ENCODE peak calls at places on chromosomes 2 and 18, in seven cellular contexts. One of them, this sample, is unnamed.

GRCh38 chr2:240812301-240812680 is 7.7 kb downstream of the KIF1A start:
- DNase-seq in mammary epithelial cell: no peak
- DNase-seq in spleen: peak; percentile 47
- DNase-seq in IMR-90: no peak
- DNase-seq in cardiac muscle cell: no peak
- DNase-seq in fibroblast of lung: no peak
- DNase-seq in dorsolateral prefrontal cortex: no peak
- DNase-seq in this sample: no peak

GRCh38 chr2:162106146-162106551 is 32.1 kb upstream of the DPP4 start:
- DNase-seq in spleen: no peak
- DNase-seq in cardiac muscle cell: peak; percentile 83
- DNase-seq in IMR-90: peak; percentile 25
- DNase-seq in dorsolateral prefrontal cortex: no peak
- DNase-seq in fibroblast of lung: peak; percentile 42
- DNase-seq in mammary epithelial cell: peak; percentile 48
- DNase-seq in this sample: no peak

GRCh38 chr18:41873730-41874129 is 81.3 kb upstream of the PIK3C3 start:
- DNase-seq in spleen: no peak
- DNase-seq in mammary epithelial cell: peak; percentile 19
- DNase-seq in fibroblast of lung: no peak
- DNase-seq in cardiac muscle cell: no peak
- DNase-seq in dorsolateral prefrontal cortex: no peak
- DNase-seq in IMR-90: no peak
- DNase-seq in this sample: no peak

GRCh38 chr2:211901226-211901625 is 637.4 kb downstream of the ERBB4 start:
- DNase-seq in spleen: no peak
- DNase-seq in cardiac muscle cell: no peak
- DNase-seq in IMR-90: no peak
- DNase-seq in mammary epithelial cell: no peak
- DNase-seq in dorsolateral prefrontal cortex: no peak
- DNase-seq in fibroblast of lung: no peak
- DNase-seq in this sample: no peak

GRCh38 chr2:19219060-19219459 is 139.4 kb downstream of the OSR1 start:
- DNase-seq in cardiac muscle cell: no peak
- DNase-seq in spleen: no peak
- DNase-seq in mammary epithelial cell: no peak
- DNase-seq in dorsolateral prefrontal cortex: no peak
- DNase-seq in fibroblast of lung: no peak
- DNase-seq in IMR-90: no peak
- DNase-seq in this sample: no peak

GRCh38 chr2:55511508-55512124 is 7.9 kb upstream of the CFAP36 start:
- DNase-seq in spleen: no peak
- DNase-seq in mammary epithelial cell: peak; percentile 46
- DNase-seq in IMR-90: peak; percentile 50
- DNase-seq in cardiac muscle cell: peak; percentile 66
- DNase-seq in fibroblast of lung: peak; percentile 58
- DNase-seq in dorsolateral prefrontal cortex: no peak
- DNase-seq in this sample: no peak

GRCh38 chr2:127943186-127943585 is 57.4 kb upstream of the AMMECR1L start:
- DNase-seq in dorsolateral prefrontal cortex: no peak
- DNase-seq in mammary epithelial cell: no peak
- DNase-seq in spleen: no peak
- DNase-seq in IMR-90: peak; percentile 33
- DNase-seq in fibroblast of lung: no peak
- DNase-seq in cardiac muscle cell: no peak
- DNase-seq in this sample: no peak

GRCh38 chr18:62998443-62998842 is 283.1 kb downstream of the PHLPP1 start:
- DNase-seq in cardiac muscle cell: no peak
- DNase-seq in IMR-90: no peak
- DNase-seq in spleen: peak; percentile 47
- DNase-seq in dorsolateral prefrontal cortex: no peak
- DNase-seq in mammary epithelial cell: no peak
- DNase-seq in fibroblast of lung: no peak
- DNase-seq in this sample: peak; percentile 16

GRCh38 chr2:7016120-7016519 is 98.9 kb downstream of the RNF144A start:
- DNase-seq in dorsolateral prefrontal cortex: no peak
- DNase-seq in mammary epithelial cell: no peak
- DNase-seq in cardiac muscle cell: no peak
- DNase-seq in IMR-90: no peak
- DNase-seq in spleen: no peak
- DNase-seq in fibroblast of lung: no peak
- DNase-seq in this sample: no peak

GRCh38 chr18:80175451-80176235 is 66.6 kb downstream of the ADNP2 start:
- DNase-seq in IMR-90: no peak
- DNase-seq in fibroblast of lung: no peak
- DNase-seq in dorsolateral prefrontal cortex: no peak
- DNase-seq in spleen: no peak
- DNase-seq in cardiac muscle cell: no peak
- DNase-seq in mammary epithelial cell: no peak
- DNase-seq in this sample: no peak

GRCh38 chr18:80171190-80171872 is 62.3 kb downstream of the ADNP2 start:
- DNase-seq in spleen: no peak
- DNase-seq in mammary epithelial cell: peak; percentile 38
- DNase-seq in fibroblast of lung: peak; percentile 53
- DNase-seq in IMR-90: peak; percentile 69
- DNase-seq in dorsolateral prefrontal cortex: peak; percentile 56
- DNase-seq in cardiac muscle cell: peak; percentile 60
- DNase-seq in this sample: peak; percentile 27

GRCh38 chr18:80172056-80172455 is 63.0 kb downstream of the ADNP2 start:
- DNase-seq in fibroblast of lung: no peak
- DNase-seq in mammary epithelial cell: peak; percentile 17
- DNase-seq in cardiac muscle cell: no peak
- DNase-seq in spleen: no peak
- DNase-seq in IMR-90: no peak
- DNase-seq in dorsolateral prefrontal cortex: no peak
- DNase-seq in this sample: no peak

GRCh38 chr18:80170395-80171094 is 61.5 kb downstream of the ADNP2 start:
- DNase-seq in mammary epithelial cell: no peak
- DNase-seq in spleen: no peak
- DNase-seq in fibroblast of lung: no peak
- DNase-seq in cardiac muscle cell: peak; percentile 18
- DNase-seq in IMR-90: no peak
- DNase-seq in dorsolateral prefrontal cortex: peak; percentile 0
- DNase-seq in this sample: no peak

GRCh38 chr18:80173060-80173459 is 64.0 kb downstream of the ADNP2 start:
- DNase-seq in IMR-90: no peak
- DNase-seq in dorsolateral prefrontal cortex: peak; percentile 10
- DNase-seq in spleen: no peak
- DNase-seq in fibroblast of lung: no peak
- DNase-seq in cardiac muscle cell: no peak
- DNase-seq in mammary epithelial cell: no peak
- DNase-seq in this sample: no peak
- TF ChIP-seq CTCF in IMR-90: no peak
- TF ChIP-seq CTCF in dorsolateral prefrontal cortex: no peak
- TF ChIP-seq CTCF in spleen: no peak
- TF ChIP-seq CTCF in fibroblast of lung: no peak
- TF ChIP-seq CTCF in cardiac muscle cell: no peak
- TF ChIP-seq CTCF in mammary epithelial cell: no peak
- TF ChIP-seq CTCF in this sample: no peak

GRCh38 chr2:226754821-226755536 is 44.6 kb downstream of the IRS1 start:
- DNase-seq in IMR-90: peak; percentile 91
- DNase-seq in spleen: no peak
- DNase-seq in cardiac muscle cell: no peak
- DNase-seq in fibroblast of lung: peak; percentile 95
- DNase-seq in mammary epithelial cell: no peak
- DNase-seq in dorsolateral prefrontal cortex: no peak
- DNase-seq in this sample: no peak
- H3K4me3 ChIP-seq in IMR-90: peak overlapping the region; percentile 4
- H3K4me3 ChIP-seq in spleen: no peak overlapping the region
- H3K4me3 ChIP-seq in cardiac muscle cell: no peak overlapping the region
- H3K4me3 ChIP-seq in fibroblast of lung: no peak overlapping the region
- H3K4me3 ChIP-seq in mammary epithelial cell: no peak overlapping the region
- H3K4me3 ChIP-seq in dorsolateral prefrontal cortex: no peak overlapping the region
- H3K4me3 ChIP-seq in this sample: no peak overlapping the region

GRCh38 chr2:27624943-27625342 is 3.9 kb downstream of the CCDC121 start:
- DNase-seq in cardiac muscle cell: no peak
- DNase-seq in spleen: no peak
- DNase-seq in fibroblast of lung: no peak
- DNase-seq in mammary epithelial cell: no peak
- DNase-seq in IMR-90: no peak
- DNase-seq in dorsolateral prefrontal cortex: no peak
- DNase-seq in this sample: no peak

GRCh38 chr2:27622921-27623384 is 5.9 kb downstream of the CCDC121 start:
- DNase-seq in IMR-90: peak; percentile 84
- DNase-seq in dorsolateral prefrontal cortex: no peak
- DNase-seq in cardiac muscle cell: peak; percentile 53
- DNase-seq in mammary epithelial cell: peak; percentile 33
- DNase-seq in spleen: no peak
- DNase-seq in fibroblast of lung: peak; percentile 72
- DNase-seq in this sample: no peak

GRCh38 chr2:27621524-27621923 is 7.3 kb downstream of the CCDC121 start:
- DNase-seq in spleen: no peak
- DNase-seq in IMR-90: no peak
- DNase-seq in mammary epithelial cell: no peak
- DNase-seq in dorsolateral prefrontal cortex: no peak
- DNase-seq in cardiac muscle cell: no peak
- DNase-seq in fibroblast of lung: no peak
- DNase-seq in this sample: no peak
- TF ChIP-seq CTCF in spleen: no peak
- TF ChIP-seq CTCF in IMR-90: no peak
- TF ChIP-seq CTCF in mammary epithelial cell: no peak
- TF ChIP-seq CTCF in dorsolateral prefrontal cortex: no peak
- TF ChIP-seq CTCF in cardiac muscle cell: no peak
- TF ChIP-seq CTCF in fibroblast of lung: no peak
- TF ChIP-seq CTCF in this sample: no peak

DNA sequence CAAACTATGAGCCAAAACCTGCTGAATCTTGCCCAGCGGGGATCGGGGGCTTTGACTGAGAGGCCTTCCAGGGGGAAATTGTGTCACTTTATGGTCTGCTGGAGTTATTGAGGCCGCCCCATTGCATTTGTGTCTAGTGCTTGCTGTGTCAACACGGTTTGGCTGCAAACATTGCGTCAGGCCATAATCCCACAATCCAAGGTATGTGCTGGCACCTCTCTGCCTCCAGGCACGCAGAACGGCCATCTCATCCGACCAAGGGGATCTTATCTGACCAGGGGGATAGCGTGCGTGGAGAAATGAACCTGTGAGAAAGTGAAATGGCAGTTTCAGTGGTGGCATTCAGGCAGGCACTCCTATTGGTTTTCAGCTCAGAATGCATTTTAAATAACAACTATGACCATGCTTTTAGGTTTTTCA is 18.1 kb upstream of the LYPD6B start:
- DNase-seq in mammary epithelial cell: no peak
- DNase-seq in dorsolateral prefrontal cortex: no peak
- DNase-seq in fibroblast of lung: no peak
- DNase-seq in spleen: no peak
- DNase-seq in cardiac muscle cell: no peak
- DNase-seq in IMR-90: no peak
- DNase-seq in this sample: peak; percentile 94
- H3K4me3 ChIP-seq in mammary epithelial cell: no peak overlapping the region
- H3K4me3 ChIP-seq in dorsolateral prefrontal cortex: no peak overlapping the region
- H3K4me3 ChIP-seq in fibroblast of lung: no peak overlapping the region
- H3K4me3 ChIP-seq in spleen: no peak overlapping the region
- H3K4me3 ChIP-seq in cardiac muscle cell: no peak overlapping the region
- H3K4me3 ChIP-seq in IMR-90: no peak overlapping the region
- H3K4me3 ChIP-seq in this sample: peak overlapping the region; percentile 52